ENCODE peak calls at places on chromosomes 1 and 21, in four cellular contexts. M is SK-N-SH, K is GM12878, O is HepG2. J is an unnamed sample.

GRCh38 chr1:10161541-10162290 is 48.7 kb upstream of the KIF1B start:
- DNase-seq in M (no peak), K (no peak), O (no peak), J (no peak)

GRCh38 chr1:223256034-223256433 is 107.9 kb downstream of the SUSD4 start:
- DNase-seq in M (no peak), O (no peak), K (no peak), J (no peak)

GRCh38 chr1:157551694-157552693 is at the start of gene FCRL5:
- DNase-seq in O (no peak), M (no peak), K (peak), J (no peak)

GRCh38 chr1:156804572-156805243 is 11.9 kb downstream of the SH2D2A start:
- DNase-seq in O (no peak), K (no peak), M (peak), J (no peak)

GRCh38 chr1:197441990-197442389 is 173.9 kb downstream of the CRB1 start:
- DNase-seq in M (no peak), O (peak), K (no peak), J (peak)

GRCh38 chr21:38134084-38134873 is 122.5 kb upstream of the KCNJ15 start:
- DNase-seq in O (no peak), M (no peak), K (no peak), J (no peak)

GRCh38 chr21:31326478-31327247 is 17.4 kb downstream of the TIAM1 start:
- DNase-seq in O (no peak), K (peak), M (no peak), J (no peak)

GRCh38 chr1:72000809-72001208 is 281.5 kb downstream of the NEGR1 start:
- DNase-seq in K (no peak), O (no peak), M (no peak), J (no peak)

GRCh38 chr1:23478896-23479790 is 4.8 kb downstream of the ASAP3 start:
- DNase-seq in O (peak), M (no peak), K (no peak), J (no peak)

GRCh38 chr1:112770724-112771123 is 55.6 kb upstream of the PPM1J start:
- DNase-seq in O (no peak), K (no peak), M (no peak), J (no peak)

GRCh38 chr1:208868554-208868953 is 624.4 kb upstream of the PLXNA2 start:
- DNase-seq in M (no peak), K (no peak), O (no peak), J (no peak)

DNA sequence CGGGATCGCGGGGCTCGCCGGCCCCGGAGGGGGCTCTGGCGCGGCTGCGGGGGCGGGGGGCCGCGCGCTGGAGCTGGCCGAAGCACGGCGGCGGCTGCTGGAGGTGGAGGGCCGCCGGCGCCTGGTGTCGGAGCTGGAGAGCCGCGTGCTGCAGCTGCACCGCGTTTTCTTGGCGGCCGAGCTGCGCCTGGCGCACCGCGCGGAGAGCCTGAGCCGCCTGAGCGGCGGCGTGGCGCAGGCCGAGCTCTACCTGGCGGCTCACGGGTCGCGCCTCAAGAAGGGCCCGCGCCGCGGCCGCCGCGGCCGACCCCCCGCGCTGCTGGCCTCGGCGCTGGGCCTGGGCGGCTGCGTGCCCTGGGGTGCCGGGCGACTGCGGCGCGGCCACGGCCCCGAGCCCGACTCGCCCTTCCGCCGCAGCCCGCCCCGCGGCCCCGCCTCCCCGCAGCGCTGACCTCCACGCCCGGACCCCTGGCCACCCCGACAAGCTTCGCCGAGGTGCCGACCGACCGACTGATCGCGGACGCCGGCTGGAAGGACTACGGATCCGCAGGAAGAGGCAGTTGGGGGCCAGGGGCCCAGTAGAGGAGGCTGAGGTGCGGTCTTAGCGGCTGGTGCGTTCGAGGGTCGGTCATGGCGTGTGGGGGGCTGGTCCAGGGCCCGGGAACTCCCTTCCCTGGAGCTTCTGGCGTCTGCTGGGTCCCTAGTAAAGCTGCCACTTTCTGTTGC is 691 bp downstream of the TRNP1 start:
- DNase-seq in O (no peak), K (no peak), M (peak), J (no peak)
- TF ChIP-seq TCF12 in O (no peak), K (no peak), M (no peak), J (no peak)

GRCh38 chr1:65363484-65363883 is 54.1 kb downstream of the DNAJC6 start:
- DNase-seq in K (no peak), M (no peak), O (no peak), J (no peak)

GRCh38 chr1:65357291-65357960 is 48.1 kb downstream of the DNAJC6 start:
- DNase-seq in K (no peak), O (no peak), M (no peak), J (no peak)

GRCh38 chr1:65362545-65362944 is 53.2 kb downstream of the DNAJC6 start:
- DNase-seq in O (no peak), M (no peak), K (no peak), J (no peak)

GRCh38 chr1:65359888-65360287 is 50.5 kb downstream of the DNAJC6 start:
- DNase-seq in K (no peak), M (no peak), O (peak), J (no peak)

GRCh38 chr1:65360654-65361053 is 51.3 kb downstream of the DNAJC6 start:
- DNase-seq in K (no peak), M (no peak), O (no peak), J (no peak)
- TF ChIP-seq EP300 in K (no peak), M (no peak), O (no peak), J (no peak)

GRCh38 chr1:67189953-67190352 is 23.7 kb downstream of the IL23R start:
- DNase-seq in O (no peak), K (no peak), M (no peak), J (no peak)
- TF ChIP-seq TCF12 in O (no peak), K (no peak), M (no peak), J (no peak)

GRCh38 chr1:153122831-153123421 is 9.6 kb upstream of the SPRR2F start:
- DNase-seq in K (peak), O (no peak), M (no peak), J (peak)
- TF ChIP-seq EP300 in K (no peak), O (no peak), M (no peak), J (peak)

GRCh38 chr1:226029568-226030225 is 30.6 kb upstream of the SDE2 start:
- DNase-seq in K (no peak), O (no peak), M (no peak), J (no peak)
- TF ChIP-seq TCF12 in K (no peak), O (no peak), M (no peak), J (no peak)

GRCh38 chr1:14421977-14422609 is 176.4 kb upstream of the KAZN start:
- DNase-seq in M (no peak), O (no peak), K (no peak), J (no peak)
- TF ChIP-seq EP300 in M (no peak), O (no peak), K (no peak), J (no peak)

DNA sequence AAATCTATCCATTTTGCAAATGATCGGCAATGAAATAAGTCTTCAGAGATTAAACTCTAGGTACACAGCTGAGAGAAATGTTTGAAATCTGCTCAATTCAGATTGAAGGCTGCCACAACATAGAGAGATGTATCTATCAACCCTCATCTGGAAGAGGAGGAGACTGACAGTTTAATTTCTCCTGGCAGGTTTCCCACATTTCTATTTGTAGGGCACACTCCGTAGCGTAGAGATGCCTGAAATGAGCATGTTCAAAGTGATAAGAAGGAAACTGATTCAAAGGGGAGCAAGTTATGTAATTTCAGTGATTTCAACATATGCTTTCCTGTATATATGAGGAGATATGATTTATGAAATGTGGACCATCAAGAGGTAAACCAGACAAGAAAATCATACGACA is 44.1 kb downstream of the NIBAN1 start:
- DNase-seq in M (no peak), K (no peak), O (no peak), J (no peak)
- TF ChIP-seq TCF12 in M (no peak), K (no peak), O (no peak), J (no peak)

GRCh38 chr1:180177931-180178330 is 23.3 kb downstream of the QSOX1 start:
- DNase-seq in M (no peak), K (no peak), O (no peak), J (no peak)
- TF ChIP-seq EP300 in M (no peak), K (no peak), O (no peak), J (no peak)

DNA sequence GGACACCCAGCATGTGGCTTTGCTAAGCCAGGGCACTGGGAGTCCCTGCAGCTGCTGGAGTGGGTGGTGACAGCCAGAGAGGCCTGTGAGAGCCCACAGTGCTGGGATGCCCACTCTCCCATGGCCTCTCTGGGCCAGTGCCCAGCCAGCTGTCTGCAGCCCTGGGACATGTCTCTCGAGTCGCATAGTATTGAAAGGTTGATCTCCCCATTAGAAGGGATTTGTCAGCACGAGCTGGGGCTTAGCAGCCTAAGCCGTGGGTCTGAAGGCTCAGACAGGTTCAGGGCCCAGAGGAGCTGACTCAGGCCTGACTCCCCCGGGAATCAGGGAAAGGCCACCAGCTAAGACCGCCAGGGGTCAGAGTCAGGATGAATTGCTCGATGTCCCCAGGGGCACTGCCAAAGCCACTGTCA is 53.5 kb downstream of the FOXD2 start:
- DNase-seq in K (no peak), M (no peak), O (no peak), J (no peak)
- TF ChIP-seq TCF12 in K (no peak), M (no peak), O (no peak), J (no peak)

DNA sequence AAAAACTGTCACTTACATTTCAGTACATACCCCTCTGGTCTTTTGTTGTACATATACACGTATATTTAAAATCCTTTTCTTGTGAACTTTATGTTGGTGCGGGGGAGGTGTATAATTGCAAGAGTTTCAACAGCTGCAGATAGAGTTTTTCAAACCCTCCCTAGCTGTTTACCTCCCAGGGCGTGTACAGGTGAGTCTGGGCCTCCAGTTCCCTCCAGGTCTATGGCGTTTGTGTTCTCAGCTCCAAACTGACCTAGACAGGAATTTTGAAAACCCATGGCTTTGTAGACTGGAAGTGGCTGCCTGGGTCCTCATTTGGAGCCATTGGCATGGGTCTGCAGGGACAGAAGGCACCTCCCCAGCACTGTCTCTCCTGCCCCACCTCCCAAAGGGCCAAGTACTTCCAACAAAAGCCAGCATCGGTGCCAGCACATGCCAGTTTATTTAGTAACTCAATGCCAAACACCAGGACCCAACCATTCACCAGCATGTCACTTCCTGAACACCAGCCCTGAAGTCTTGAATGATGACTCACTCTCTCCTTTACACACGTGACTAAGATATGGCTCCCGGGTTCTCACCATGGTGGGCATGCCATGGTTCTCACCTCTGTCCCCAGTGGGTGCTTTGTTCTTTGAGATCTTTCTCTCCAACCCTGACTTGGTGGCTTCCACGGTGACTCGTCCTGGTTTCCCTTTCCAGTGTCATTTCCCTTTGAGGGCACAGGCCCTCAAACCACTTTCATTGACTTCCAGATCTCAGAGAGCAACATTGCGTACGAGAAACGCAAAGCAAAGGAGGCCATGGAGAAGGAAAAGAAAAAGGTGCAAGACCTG is 57.3 kb upstream of the EFHD2 start:
- DNase-seq in K (no peak), M (no peak), O (peak), J (no peak)
- TF ChIP-seq EP300 in K (no peak), M (no peak), O (no peak), J (no peak)

J was measured in H1.